ENCODE peak calls at places on chromosomes 3 and 15, in seven cellular contexts. P, V, F, J, Y, L and N are unnamed samples.

GRCh38 chr15:64776402-64776786 is 1.0 kb upstream of the RBPMS2 start:
- DNase-seq in L (no peak), J (no peak), F (peak; percentile 38), V (peak; percentile 59), P (no peak), Y (no peak), N (no peak)

GRCh38 chr3:71575433-71575832 is 8.1 kb downstream of the FOXP1 start:
- DNase-seq in V (no peak), P (no peak), J (no peak), Y (no peak), L (no peak), F (no peak), N (no peak)

GRCh38 chr15:39684215-39684614 is 98.4 kb downstream of the FSIP1 start:
- DNase-seq in F (no peak), V (no peak), P (no peak), J (no peak), Y (no peak), L (no peak), N (no peak)

GRCh38 chr3:38811822-38812221 is 4.2 kb downstream of the SCN10A start:
- DNase-seq in L (no peak), F (no peak), V (no peak), Y (no peak), P (no peak), J (no peak), N (no peak)

GRCh38 chr3:150761831-150762661 is 923 bp downstream of the SIAH2 start:
- DNase-seq in Y (peak; percentile 56), L (peak; percentile 39), J (peak; percentile 57), P (no peak), F (peak; percentile 58), V (peak; percentile 70), N (no peak)

GRCh38 chr3:176780766-176781165 is 416.5 kb downstream of the TBL1XR1 start:
- DNase-seq in L (no peak), F (no peak), J (no peak), V (no peak), P (no peak), Y (no peak), N (no peak)

GRCh38 chr15:64009798-64010241 is 36.5 kb downstream of the DAPK2 start:
- DNase-seq in L (no peak), V (no peak), F (no peak), J (peak; percentile 48), Y (peak; percentile 73), P (no peak), N (no peak)

GRCh38 chr3:59771760-59772159 is 721.9 kb upstream of the CFAP20DC start:
- DNase-seq in F (no peak), V (no peak), Y (no peak), L (no peak), J (peak; percentile 93), P (peak; percentile 68), N (peak; percentile 77)

GRCh38 chr3:126538966-126539365 is 15.0 kb downstream of the CHST13 start:
- DNase-seq in J (no peak), Y (no peak), L (no peak), F (no peak), P (no peak), V (no peak), N (no peak)

GRCh38 chr3:186476044-186476468 is 68.1 kb downstream of the CRYGS start:
- DNase-seq in V (peak; percentile 84), L (peak; percentile 88), P (no peak), J (peak; percentile 28), F (peak; percentile 49), Y (no peak), N (no peak)

GRCh38 chr15:39192979-39193559 is 387.8 kb upstream of the THBS1 start:
- DNase-seq in P (no peak), Y (no peak), V (no peak), L (no peak), J (peak; percentile 40), F (no peak), N (no peak)

GRCh38 chr3:63662500-63662899 is 10.0 kb downstream of the SNTN start:
- DNase-seq in F (no peak), J (no peak), Y (no peak), P (no peak), L (no peak), V (peak; percentile 77), N (no peak)

GRCh38 chr3:38028621-38029361 is 651 bp downstream of the PLCD1 start:
- DNase-seq in V (no peak), F (peak; percentile 61), L (no peak), J (no peak), Y (no peak), P (no peak), N (no peak)

GRCh38 chr15:59828262-59828661 is 139.1 kb upstream of the BNIP2 start:
- DNase-seq in F (no peak), P (no peak), L (no peak), V (no peak), Y (no peak), J (no peak), N (no peak)

GRCh38 chr3:183265157-183265642 is 12.1 kb downstream of the B3GNT5 start:
- DNase-seq in J (peak; percentile 55), F (peak; percentile 44), L (peak; percentile 35), V (peak; percentile 81), Y (no peak), P (no peak), N (no peak)

GRCh38 chr15:41501191-41501917 is 7.7 kb downstream of the ITPKA start:
- DNase-seq in Y (peak; percentile 53), F (no peak), V (peak; percentile 61), P (no peak), L (no peak), J (no peak), N (no peak)

GRCh38 chr3:139982404-139982803 is 47.4 kb downstream of the CLSTN2 start:
- DNase-seq in J (peak; percentile 5), P (no peak), F (no peak), V (peak; percentile 14), L (no peak), Y (no peak), N (peak; percentile 1)

GRCh38 chr3:69339766-69340165 is 46.1 kb downstream of the FRMD4B start:
- DNase-seq in L (no peak), F (peak; percentile 32), P (no peak), J (no peak), V (no peak), Y (no peak), N (no peak)

GRCh38 chr15:66623801-66624453 is 58.1 kb upstream of the LCTL start:
- DNase-seq in Y (no peak), F (no peak), L (no peak), P (no peak), V (no peak), J (no peak), N (no peak)

GRCh38 chr15:31091531-31091930 is 10.0 kb downstream of the TRPM1 start:
- DNase-seq in J (peak; percentile 89), P (peak; percentile 78), L (no peak), V (no peak), F (no peak), Y (no peak), N (no peak)

GRCh38 chr3:15204005-15204404 is 2.0 kb upstream of the CAPN7 start:
- DNase-seq in L (no peak), V (peak; percentile 8), P (no peak), Y (no peak), J (peak; percentile 34), F (no peak), N (no peak)

GRCh38 chr15:64426845-64427465 is 33.4 kb upstream of the ZNF609 start:
- DNase-seq in Y (no peak), P (no peak), F (no peak), V (peak; percentile 10), J (peak; percentile 34), L (no peak), N (no peak)

GRCh38 chr15:90232941-90233700 is 620 bp downstream of the CIB1 start:
- DNase-seq in F (peak; percentile 75), Y (peak; percentile 69), L (peak; percentile 54), J (peak; percentile 46), V (peak; percentile 89), P (peak; percentile 56), N (peak; percentile 53)

GRCh38 chr3:71206821-71207220 is 376.7 kb downstream of the FOXP1 start:
- DNase-seq in P (no peak), J (no peak), F (no peak), L (no peak), V (no peak), Y (no peak), N (no peak)

GRCh38 chr15:48975713-48976419 is 12.1 kb upstream of the SHC4 start:
- DNase-seq in J (peak; percentile 81), P (peak; percentile 79), L (peak; percentile 94), F (peak; percentile 91), V (peak; percentile 92), Y (peak; percentile 73), N (no peak)

GRCh38 chr3:194330579-194330978 is 20.5 kb downstream of the CPN2 start:
- DNase-seq in P (no peak), J (peak; percentile 24), F (peak; percentile 83), L (no peak), Y (no peak), V (no peak), N (no peak)

GRCh38 chr15:68218331-68218730 is 11.2 kb downstream of the CLN6 start:
- DNase-seq in J (no peak), F (no peak), V (no peak), Y (no peak), L (no peak), P (peak; percentile 25), N (no peak)

GRCh38 chr15:46304320-46304719 is 669.5 kb downstream of the SQOR start:
- DNase-seq in P (no peak), Y (no peak), V (peak; percentile 66), J (no peak), L (no peak), F (no peak), N (no peak)

GRCh38 chr3:66297917-66298316 is 77.1 kb downstream of the SLC25A26 start:
- DNase-seq in F (no peak), L (no peak), Y (no peak), P (no peak), J (peak; percentile 96), V (no peak), N (no peak)

GRCh38 chr15:88654430-88655102 is 15.8 kb downstream of the ISG20 start:
- DNase-seq in F (no peak), Y (no peak), J (no peak), P (no peak), L (no peak), V (no peak), N (no peak)

GRCh38 chr3:128506721-128507120 is 13.7 kb upstream of the GATA2 start:
- DNase-seq in J (no peak), Y (no peak), V (no peak), P (peak; percentile 26), L (no peak), F (no peak), N (no peak)

GRCh38 chr3:161854232-161854771 is 357.7 kb downstream of the OTOL1 start:
- DNase-seq in F (no peak), L (no peak), P (no peak), V (peak; percentile 85), Y (no peak), J (peak; percentile 85), N (peak; percentile 9)

GRCh38 chr3:163056874-163057497 is 1560.4 kb downstream of the OTOL1 start:
- DNase-seq in V (peak; percentile 71), P (no peak), F (no peak), J (peak; percentile 48), L (no peak), Y (no peak), N (no peak)

GRCh38 chr3:69869643-69870042 is 129.9 kb upstream of the SAMMSON start:
- DNase-seq in F (no peak), V (peak; percentile 18), J (peak; percentile 99), P (no peak), L (no peak), Y (no peak), N (no peak)

GRCh38 chr15:30922469-30923311 is 19.0 kb downstream of the FAN1 start:
- DNase-seq in F (peak; percentile 40), Y (no peak), L (peak; percentile 92), J (peak; percentile 51), V (peak; percentile 98), P (peak; percentile 70), N (peak; percentile 69)